ENCODE peak calls at places on chromosomes 2 and 18, in seven cellular contexts. W is immature natural killer cell, N is B cell, S is astrocyte of the spinal cord, P is COR-L47, A is right cardiac atrium, L is fibroblast of villous mesenchyme. O is an unnamed sample.

GRCh38 chr2:11056614-11057013 is 98.7 kb upstream of the SLC66A3 start:
- DNase-seq in W (no peak), N (no peak), S (peak; percentile 92), P (peak; percentile 25), A (no peak), L (peak; percentile 82), O (peak; percentile 42)

GRCh38 chr2:77487074-77487803 is 34.9 kb downstream of the LRRTM4 start:
- DNase-seq in W (no peak), N (no peak), S (no peak), P (no peak), A (peak; percentile 30), L (no peak), O (no peak)

GRCh38 chr2:111100087-111100764 is 20.5 kb upstream of the BCL2L11 start:
- DNase-seq in W (no peak), N (no peak), S (no peak), P (peak; percentile 4), A (no peak), L (no peak), O (no peak)

GRCh38 chr18:61946449-61946848 is 53.6 kb upstream of the RNF152 start:
- DNase-seq in W (no peak), N (no peak), S (peak; percentile 74), P (no peak), A (no peak), L (peak; percentile 38), O (no peak)

GRCh38 chr2:134142341-134142738 is 111.5 kb upstream of the MGAT5 start:
- DNase-seq in W (no peak), N (no peak), S (no peak), P (no peak), A (no peak), L (no peak), O (no peak)

GRCh38 chr2:203650860-203651613 is 55.4 kb upstream of the CD28 start:
- DNase-seq in W (no peak), N (no peak), S (peak; percentile 67), P (peak; percentile 75), A (peak; percentile 29), L (peak; percentile 72), O (peak; percentile 76)

GRCh38 chr2:88603146-88603545 is 24.1 kb downstream of the EIF2AK3 start:
- DNase-seq in W (no peak), N (no peak), S (peak; percentile 59), P (no peak), A (no peak), L (peak; percentile 54), O (no peak)

GRCh38 chr2:3001595-3002184 is 375.9 kb downstream of the EIPR1 start:
- DNase-seq in W (no peak), N (no peak), S (no peak), P (no peak), A (no peak), L (peak; percentile 1), O (no peak)

GRCh38 chr2:42214669-42215068 is 45.5 kb downstream of the EML4 start:
- DNase-seq in W (no peak), N (no peak), S (no peak), P (no peak), A (no peak), L (peak; percentile 68), O (no peak)

GRCh38 chr2:175111200-175111657 is 56.8 kb downstream of the ATF2 start:
- DNase-seq in W (peak; percentile 25), N (peak; percentile 43), S (peak; percentile 58), P (peak; percentile 4), A (no peak), L (peak; percentile 68), O (peak; percentile 51)

GRCh38 chr2:179612591-179613298 is 248.7 kb downstream of the ZNF385B start:
- DNase-seq in W (no peak), N (no peak), S (peak; percentile 62), P (peak; percentile 0), A (no peak), L (no peak), O (no peak)

GRCh38 chr2:227402321-227402720 is 14.6 kb upstream of the SCYGR1 start:
- DNase-seq in W (no peak), N (no peak), S (no peak), P (no peak), A (no peak), L (no peak), O (no peak)

O was measured in SK-N-SH.